ENCODE peak calls at places on chromosomes 13 and 19, in six cellular contexts. One of them, this sample, is unnamed.

GRCh38 chr19:3113100-3114017 is 19.2 kb downstream of the GNA11 start:
- DNase-seq in cardiac muscle cell: no peak
- DNase-seq in neuronal stem cell: no peak
- DNase-seq in activated gamma-delta T cell treated with Interleukin-2 at 50 U/mL for 16 hours: no peak
- DNase-seq in activated naive CD8-positive, alpha-beta T cell treated with anti-CD3 and anti-CD28 coated beads, Interleukin-2, amount 50 U/mL, for 24 hours: no peak
- DNase-seq in substantia nigra: no peak
- DNase-seq in this sample: no peak

GRCh38 chr19:48713041-48713863 is 6.3 kb downstream of the MAMSTR start:
- DNase-seq in cardiac muscle cell: no peak
- DNase-seq in neuronal stem cell: no peak
- DNase-seq in activated gamma-delta T cell treated with Interleukin-2 at 50 U/mL for 16 hours: no peak
- DNase-seq in activated naive CD8-positive, alpha-beta T cell treated with anti-CD3 and anti-CD28 coated beads, Interleukin-2, amount 50 U/mL, for 24 hours: peak
- DNase-seq in substantia nigra: no peak
- DNase-seq in this sample: peak

GRCh38 chr19:38665950-38666661 is 18.7 kb downstream of the ACTN4 start:
- DNase-seq in cardiac muscle cell: peak
- DNase-seq in neuronal stem cell: peak
- DNase-seq in activated gamma-delta T cell treated with Interleukin-2 at 50 U/mL for 16 hours: no peak
- DNase-seq in activated naive CD8-positive, alpha-beta T cell treated with anti-CD3 and anti-CD28 coated beads, Interleukin-2, amount 50 U/mL, for 24 hours: no peak
- DNase-seq in substantia nigra: peak
- DNase-seq in this sample: peak

GRCh38 chr13:43749503-43749902 is 37.3 kb downstream of the ENOX1 start:
- DNase-seq in cardiac muscle cell: no peak
- DNase-seq in neuronal stem cell: no peak
- DNase-seq in activated gamma-delta T cell treated with Interleukin-2 at 50 U/mL for 16 hours: no peak
- DNase-seq in activated naive CD8-positive, alpha-beta T cell treated with anti-CD3 and anti-CD28 coated beads, Interleukin-2, amount 50 U/mL, for 24 hours: no peak
- DNase-seq in substantia nigra: no peak
- DNase-seq in this sample: no peak

GRCh38 chr13:93227906-93228801 is 1.5 kb downstream of the GPC6 start:
- DNase-seq in cardiac muscle cell: peak
- DNase-seq in neuronal stem cell: peak
- DNase-seq in activated gamma-delta T cell treated with Interleukin-2 at 50 U/mL for 16 hours: no peak
- DNase-seq in activated naive CD8-positive, alpha-beta T cell treated with anti-CD3 and anti-CD28 coated beads, Interleukin-2, amount 50 U/mL, for 24 hours: no peak
- DNase-seq in substantia nigra: no peak
- DNase-seq in this sample: peak

GRCh38 chr13:44373601-44374347 is at the start of gene SERP2:
- DNase-seq in cardiac muscle cell: peak
- DNase-seq in neuronal stem cell: peak
- DNase-seq in activated gamma-delta T cell treated with Interleukin-2 at 50 U/mL for 16 hours: peak
- DNase-seq in activated naive CD8-positive, alpha-beta T cell treated with anti-CD3 and anti-CD28 coated beads, Interleukin-2, amount 50 U/mL, for 24 hours: peak
- DNase-seq in substantia nigra: peak
- DNase-seq in this sample: no peak

GRCh38 chr19:18440421-18440877 is 2.5 kb upstream of the ISYNA1 start:
- DNase-seq in cardiac muscle cell: peak
- DNase-seq in neuronal stem cell: no peak
- DNase-seq in activated gamma-delta T cell treated with Interleukin-2 at 50 U/mL for 16 hours: no peak
- DNase-seq in activated naive CD8-positive, alpha-beta T cell treated with anti-CD3 and anti-CD28 coated beads, Interleukin-2, amount 50 U/mL, for 24 hours: no peak
- DNase-seq in substantia nigra: no peak
- DNase-seq in this sample: peak

GRCh38 chr19:2550431-2551171 is 74.7 kb downstream of the GADD45B start:
- DNase-seq in cardiac muscle cell: no peak
- DNase-seq in neuronal stem cell: no peak
- DNase-seq in activated gamma-delta T cell treated with Interleukin-2 at 50 U/mL for 16 hours: no peak
- DNase-seq in activated naive CD8-positive, alpha-beta T cell treated with anti-CD3 and anti-CD28 coated beads, Interleukin-2, amount 50 U/mL, for 24 hours: no peak
- DNase-seq in substantia nigra: peak
- DNase-seq in this sample: no peak

GRCh38 chr19:10872551-10873107 is 1.3 kb downstream of the CARM1 start:
- DNase-seq in cardiac muscle cell: no peak
- DNase-seq in neuronal stem cell: no peak
- DNase-seq in activated gamma-delta T cell treated with Interleukin-2 at 50 U/mL for 16 hours: no peak
- DNase-seq in activated naive CD8-positive, alpha-beta T cell treated with anti-CD3 and anti-CD28 coated beads, Interleukin-2, amount 50 U/mL, for 24 hours: no peak
- DNase-seq in substantia nigra: no peak
- DNase-seq in this sample: peak

GRCh38 chr19:32223595-32224370 is 121.6 kb upstream of the ZNF507 start:
- DNase-seq in cardiac muscle cell: no peak
- DNase-seq in neuronal stem cell: no peak
- DNase-seq in activated gamma-delta T cell treated with Interleukin-2 at 50 U/mL for 16 hours: no peak
- DNase-seq in activated naive CD8-positive, alpha-beta T cell treated with anti-CD3 and anti-CD28 coated beads, Interleukin-2, amount 50 U/mL, for 24 hours: peak
- DNase-seq in substantia nigra: no peak
- DNase-seq in this sample: no peak

GRCh38 chr13:37270206-37271001 is 164.9 kb upstream of the CSNK1A1L start:
- DNase-seq in cardiac muscle cell: no peak
- DNase-seq in neuronal stem cell: no peak
- DNase-seq in activated gamma-delta T cell treated with Interleukin-2 at 50 U/mL for 16 hours: no peak
- DNase-seq in activated naive CD8-positive, alpha-beta T cell treated with anti-CD3 and anti-CD28 coated beads, Interleukin-2, amount 50 U/mL, for 24 hours: no peak
- DNase-seq in substantia nigra: no peak
- DNase-seq in this sample: no peak

GRCh38 chr13:49097374-49097773 is 121.7 kb downstream of the FNDC3A start:
- DNase-seq in cardiac muscle cell: no peak
- DNase-seq in neuronal stem cell: no peak
- DNase-seq in activated gamma-delta T cell treated with Interleukin-2 at 50 U/mL for 16 hours: no peak
- DNase-seq in activated naive CD8-positive, alpha-beta T cell treated with anti-CD3 and anti-CD28 coated beads, Interleukin-2, amount 50 U/mL, for 24 hours: no peak
- DNase-seq in substantia nigra: peak
- DNase-seq in this sample: peak

GRCh38 chr13:31394491-31394890 is 194.7 kb downstream of the B3GLCT start:
- DNase-seq in cardiac muscle cell: no peak
- DNase-seq in neuronal stem cell: no peak
- DNase-seq in activated gamma-delta T cell treated with Interleukin-2 at 50 U/mL for 16 hours: no peak
- DNase-seq in activated naive CD8-positive, alpha-beta T cell treated with anti-CD3 and anti-CD28 coated beads, Interleukin-2, amount 50 U/mL, for 24 hours: no peak
- DNase-seq in substantia nigra: no peak
- DNase-seq in this sample: no peak

GRCh38 chr19:42850981-42851717 is 28.4 kb downstream of the PSG1 start:
- DNase-seq in cardiac muscle cell: no peak
- DNase-seq in neuronal stem cell: no peak
- DNase-seq in activated gamma-delta T cell treated with Interleukin-2 at 50 U/mL for 16 hours: no peak
- DNase-seq in activated naive CD8-positive, alpha-beta T cell treated with anti-CD3 and anti-CD28 coated beads, Interleukin-2, amount 50 U/mL, for 24 hours: no peak
- DNase-seq in substantia nigra: peak
- DNase-seq in this sample: peak

GRCh38 chr13:23547000-23547590 is 23.1 kb upstream of the TNFRSF19 start:
- DNase-seq in cardiac muscle cell: no peak
- DNase-seq in neuronal stem cell: no peak
- DNase-seq in activated gamma-delta T cell treated with Interleukin-2 at 50 U/mL for 16 hours: no peak
- DNase-seq in activated naive CD8-positive, alpha-beta T cell treated with anti-CD3 and anti-CD28 coated beads, Interleukin-2, amount 50 U/mL, for 24 hours: no peak
- DNase-seq in substantia nigra: no peak
- DNase-seq in this sample: no peak

GRCh38 chr19:539429-540030 is 4.3 kb upstream of the GZMM start:
- DNase-seq in cardiac muscle cell: no peak
- DNase-seq in neuronal stem cell: no peak
- DNase-seq in activated gamma-delta T cell treated with Interleukin-2 at 50 U/mL for 16 hours: no peak
- DNase-seq in activated naive CD8-positive, alpha-beta T cell treated with anti-CD3 and anti-CD28 coated beads, Interleukin-2, amount 50 U/mL, for 24 hours: no peak
- DNase-seq in substantia nigra: peak
- DNase-seq in this sample: no peak

GRCh38 chr19:55384576-55385235 is 614 bp upstream of the TMEM238 start:
- DNase-seq in cardiac muscle cell: no peak
- DNase-seq in neuronal stem cell: no peak
- DNase-seq in activated gamma-delta T cell treated with Interleukin-2 at 50 U/mL for 16 hours: no peak
- DNase-seq in activated naive CD8-positive, alpha-beta T cell treated with anti-CD3 and anti-CD28 coated beads, Interleukin-2, amount 50 U/mL, for 24 hours: peak
- DNase-seq in substantia nigra: no peak
- DNase-seq in this sample: no peak

GRCh38 chr13:30255696-30256095 is 51.7 kb downstream of the KATNAL1 start:
- DNase-seq in cardiac muscle cell: no peak
- DNase-seq in neuronal stem cell: no peak
- DNase-seq in activated gamma-delta T cell treated with Interleukin-2 at 50 U/mL for 16 hours: no peak
- DNase-seq in activated naive CD8-positive, alpha-beta T cell treated with anti-CD3 and anti-CD28 coated beads, Interleukin-2, amount 50 U/mL, for 24 hours: no peak
- DNase-seq in substantia nigra: no peak
- DNase-seq in this sample: no peak

GRCh38 chr19:1524206-1524971 is 512 bp downstream of the PLK5 start:
- DNase-seq in cardiac muscle cell: no peak
- DNase-seq in neuronal stem cell: no peak
- DNase-seq in activated gamma-delta T cell treated with Interleukin-2 at 50 U/mL for 16 hours: no peak
- DNase-seq in activated naive CD8-positive, alpha-beta T cell treated with anti-CD3 and anti-CD28 coated beads, Interleukin-2, amount 50 U/mL, for 24 hours: no peak
- DNase-seq in substantia nigra: peak
- DNase-seq in this sample: no peak

GRCh38 chr13:102141625-102142472 is 260.0 kb downstream of the FGF14 start:
- DNase-seq in cardiac muscle cell: peak
- DNase-seq in neuronal stem cell: no peak
- DNase-seq in activated gamma-delta T cell treated with Interleukin-2 at 50 U/mL for 16 hours: no peak
- DNase-seq in activated naive CD8-positive, alpha-beta T cell treated with anti-CD3 and anti-CD28 coated beads, Interleukin-2, amount 50 U/mL, for 24 hours: no peak
- DNase-seq in substantia nigra: no peak
- DNase-seq in this sample: peak

GRCh38 chr13:79393564-79394249 is 12.3 kb downstream of the RBM26 start:
- DNase-seq in cardiac muscle cell: no peak
- DNase-seq in neuronal stem cell: no peak
- DNase-seq in activated gamma-delta T cell treated with Interleukin-2 at 50 U/mL for 16 hours: peak
- DNase-seq in activated naive CD8-positive, alpha-beta T cell treated with anti-CD3 and anti-CD28 coated beads, Interleukin-2, amount 50 U/mL, for 24 hours: peak
- DNase-seq in substantia nigra: no peak
- DNase-seq in this sample: no peak

GRCh38 chr19:2032296-2032941 is 16.9 kb upstream of the BTBD2 start:
- DNase-seq in cardiac muscle cell: no peak
- DNase-seq in neuronal stem cell: no peak
- DNase-seq in activated gamma-delta T cell treated with Interleukin-2 at 50 U/mL for 16 hours: peak
- DNase-seq in activated naive CD8-positive, alpha-beta T cell treated with anti-CD3 and anti-CD28 coated beads, Interleukin-2, amount 50 U/mL, for 24 hours: peak
- DNase-seq in substantia nigra: peak
- DNase-seq in this sample: peak

GRCh38 chr13:114025432-114026127 is 51.7 kb upstream of the C13orf46 start:
- DNase-seq in cardiac muscle cell: peak
- DNase-seq in neuronal stem cell: no peak
- DNase-seq in activated gamma-delta T cell treated with Interleukin-2 at 50 U/mL for 16 hours: no peak
- DNase-seq in activated naive CD8-positive, alpha-beta T cell treated with anti-CD3 and anti-CD28 coated beads, Interleukin-2, amount 50 U/mL, for 24 hours: no peak
- DNase-seq in substantia nigra: no peak
- DNase-seq in this sample: no peak

GRCh38 chr13:78609464-78610205 is 6.3 kb upstream of the POU4F1 start:
- DNase-seq in cardiac muscle cell: peak
- DNase-seq in neuronal stem cell: peak
- DNase-seq in activated gamma-delta T cell treated with Interleukin-2 at 50 U/mL for 16 hours: no peak
- DNase-seq in activated naive CD8-positive, alpha-beta T cell treated with anti-CD3 and anti-CD28 coated beads, Interleukin-2, amount 50 U/mL, for 24 hours: no peak
- DNase-seq in substantia nigra: no peak
- DNase-seq in this sample: no peak

GRCh38 chr13:39712626-39713025 is 57.2 kb downstream of the COG6 start:
- DNase-seq in cardiac muscle cell: no peak
- DNase-seq in neuronal stem cell: no peak
- DNase-seq in activated gamma-delta T cell treated with Interleukin-2 at 50 U/mL for 16 hours: no peak
- DNase-seq in activated naive CD8-positive, alpha-beta T cell treated with anti-CD3 and anti-CD28 coated beads, Interleukin-2, amount 50 U/mL, for 24 hours: no peak
- DNase-seq in substantia nigra: no peak
- DNase-seq in this sample: peak

GRCh38 chr13:49495783-49496762 is at the start of gene PHF11:
- DNase-seq in cardiac muscle cell: peak
- DNase-seq in neuronal stem cell: peak
- DNase-seq in activated gamma-delta T cell treated with Interleukin-2 at 50 U/mL for 16 hours: peak
- DNase-seq in activated naive CD8-positive, alpha-beta T cell treated with anti-CD3 and anti-CD28 coated beads, Interleukin-2, amount 50 U/mL, for 24 hours: peak
- DNase-seq in substantia nigra: peak
- DNase-seq in this sample: peak

GRCh38 chr19:46730595-46730994 is 13.7 kb upstream of the PRKD2 start:
- DNase-seq in cardiac muscle cell: no peak
- DNase-seq in neuronal stem cell: no peak
- DNase-seq in activated gamma-delta T cell treated with Interleukin-2 at 50 U/mL for 16 hours: no peak
- DNase-seq in activated naive CD8-positive, alpha-beta T cell treated with anti-CD3 and anti-CD28 coated beads, Interleukin-2, amount 50 U/mL, for 24 hours: no peak
- DNase-seq in substantia nigra: no peak
- DNase-seq in this sample: no peak

GRCh38 chr19:42199440-42200115 is 17.9 kb downstream of the DEDD2 start:
- DNase-seq in cardiac muscle cell: no peak
- DNase-seq in neuronal stem cell: no peak
- DNase-seq in activated gamma-delta T cell treated with Interleukin-2 at 50 U/mL for 16 hours: peak
- DNase-seq in activated naive CD8-positive, alpha-beta T cell treated with anti-CD3 and anti-CD28 coated beads, Interleukin-2, amount 50 U/mL, for 24 hours: peak
- DNase-seq in substantia nigra: no peak
- DNase-seq in this sample: peak

GRCh38 chr13:95275322-95276118 is 25.7 kb downstream of the ABCC4 start:
- DNase-seq in cardiac muscle cell: no peak
- DNase-seq in neuronal stem cell: no peak
- DNase-seq in activated gamma-delta T cell treated with Interleukin-2 at 50 U/mL for 16 hours: no peak
- DNase-seq in activated naive CD8-positive, alpha-beta T cell treated with anti-CD3 and anti-CD28 coated beads, Interleukin-2, amount 50 U/mL, for 24 hours: no peak
- DNase-seq in substantia nigra: no peak
- DNase-seq in this sample: no peak

GRCh38 chr19:38726761-38727301 is 17.4 kb downstream of the CAPN12 start:
- DNase-seq in cardiac muscle cell: no peak
- DNase-seq in neuronal stem cell: no peak
- DNase-seq in activated gamma-delta T cell treated with Interleukin-2 at 50 U/mL for 16 hours: peak
- DNase-seq in activated naive CD8-positive, alpha-beta T cell treated with anti-CD3 and anti-CD28 coated beads, Interleukin-2, amount 50 U/mL, for 24 hours: peak
- DNase-seq in substantia nigra: no peak
- DNase-seq in this sample: no peak

GRCh38 chr19:3441089-3441985 is 39.0 kb downstream of the SMIM24 start:
- DNase-seq in cardiac muscle cell: no peak
- DNase-seq in neuronal stem cell: no peak
- DNase-seq in activated gamma-delta T cell treated with Interleukin-2 at 50 U/mL for 16 hours: no peak
- DNase-seq in activated naive CD8-positive, alpha-beta T cell treated with anti-CD3 and anti-CD28 coated beads, Interleukin-2, amount 50 U/mL, for 24 hours: no peak
- DNase-seq in substantia nigra: no peak
- DNase-seq in this sample: no peak

GRCh38 chr19:3665681-3666544 is 34.4 kb downstream of the PIP5K1C start:
- DNase-seq in cardiac muscle cell: peak
- DNase-seq in neuronal stem cell: peak
- DNase-seq in activated gamma-delta T cell treated with Interleukin-2 at 50 U/mL for 16 hours: peak
- DNase-seq in activated naive CD8-positive, alpha-beta T cell treated with anti-CD3 and anti-CD28 coated beads, Interleukin-2, amount 50 U/mL, for 24 hours: peak
- DNase-seq in substantia nigra: peak
- DNase-seq in this sample: peak

GRCh38 chr13:60074397-60074796 is 89.3 kb downstream of the DIAPH3 start:
- DNase-seq in cardiac muscle cell: no peak
- DNase-seq in neuronal stem cell: no peak
- DNase-seq in activated gamma-delta T cell treated with Interleukin-2 at 50 U/mL for 16 hours: no peak
- DNase-seq in activated naive CD8-positive, alpha-beta T cell treated with anti-CD3 and anti-CD28 coated beads, Interleukin-2, amount 50 U/mL, for 24 hours: no peak
- DNase-seq in substantia nigra: no peak
- DNase-seq in this sample: no peak

GRCh38 chr13:51223284-51224270 is 1.4 kb downstream of the FAM124A start:
- DNase-seq in cardiac muscle cell: no peak
- DNase-seq in neuronal stem cell: no peak
- DNase-seq in activated gamma-delta T cell treated with Interleukin-2 at 50 U/mL for 16 hours: no peak
- DNase-seq in activated naive CD8-positive, alpha-beta T cell treated with anti-CD3 and anti-CD28 coated beads, Interleukin-2, amount 50 U/mL, for 24 hours: no peak
- DNase-seq in substantia nigra: peak
- DNase-seq in this sample: no peak

GRCh38 chr13:64925727-64926126 is 2304.4 kb downstream of the PCDH9 start:
- DNase-seq in cardiac muscle cell: no peak
- DNase-seq in neuronal stem cell: no peak
- DNase-seq in activated gamma-delta T cell treated with Interleukin-2 at 50 U/mL for 16 hours: no peak
- DNase-seq in activated naive CD8-positive, alpha-beta T cell treated with anti-CD3 and anti-CD28 coated beads, Interleukin-2, amount 50 U/mL, for 24 hours: no peak
- DNase-seq in substantia nigra: no peak
- DNase-seq in this sample: no peak

GRCh38 chr13:102817241-102817640 is 18.3 kb downstream of the BIVM start:
- DNase-seq in cardiac muscle cell: no peak
- DNase-seq in neuronal stem cell: no peak
- DNase-seq in activated gamma-delta T cell treated with Interleukin-2 at 50 U/mL for 16 hours: no peak
- DNase-seq in activated naive CD8-positive, alpha-beta T cell treated with anti-CD3 and anti-CD28 coated beads, Interleukin-2, amount 50 U/mL, for 24 hours: no peak
- DNase-seq in substantia nigra: no peak
- DNase-seq in this sample: no peak

This sample was measured in MCF 10A.